ENCODE peak calls at places on chromosomes 7 and 10, in four cellular contexts. Q is SK-N-SH, O is H1, V is K562. M is an unnamed sample.
A peak's percentile ranks its signal among the peaks of the same experiment; 100 is the strongest.

GRCh38 chr10:114442115-114442630 is 37.9 kb upstream of the AFAP1L2 start:
- DNase-seq in V (no peak), Q (peak; percentile 38), O (no peak), M (no peak)

GRCh38 chr10:110488944-110489343 is 8.8 kb upstream of the DUSP5 start:
- DNase-seq in Q (no peak), V (no peak), O (no peak), M (no peak)

GRCh38 chr10:114284346-114285071 is 45.5 kb downstream of the VWA2 start:
- DNase-seq in O (no peak), V (no peak), Q (no peak), M (no peak)

GRCh38 chr10:49385939-49386922 is 9.7 kb downstream of the DRGX start:
- DNase-seq in V (no peak), Q (no peak), O (no peak), M (no peak)

GRCh38 chr7:137476937-137477336 is 133.4 kb upstream of the PTN start:
- DNase-seq in Q (no peak), V (no peak), O (no peak), M (no peak)

GRCh38 chr10:29921071-29921446 is 138.3 kb downstream of the JCAD start:
- DNase-seq in O (no peak), V (no peak), Q (no peak), M (no peak)

GRCh38 chr10:44865289-44865671 is 45.9 kb upstream of the TMEM72 start:
- DNase-seq in Q (no peak), O (no peak), V (no peak), M (no peak)

GRCh38 chr10:133276435-133277201 is at the start of gene ADAM8:
- DNase-seq in Q (peak; percentile 72), V (peak; percentile 75), O (peak; percentile 25), M (peak; percentile 87)

GRCh38 chr10:79070611-79071534 is 2.1 kb downstream of the ZMIZ1 start:
- DNase-seq in O (no peak), Q (peak; percentile 80), V (no peak), M (peak; percentile 40)

GRCh38 chr10:71581376-71581775 is 138.2 kb downstream of the C10orf105 start:
- DNase-seq in O (no peak), V (no peak), Q (no peak), M (no peak)

GRCh38 chr10:79342811-79343541 is 4.3 kb upstream of the PPIF start:
- DNase-seq in O (no peak), V (peak; percentile 67), Q (no peak), M (no peak)

GRCh38 chr7:151727579-151728285 is 149.2 kb downstream of the PRKAG2 start:
- DNase-seq in V (peak; percentile 71), O (peak; percentile 54), Q (peak; percentile 79), M (no peak)

GRCh38 chr7:158097106-158097505 is 490.5 kb downstream of the PTPRN2 start:
- DNase-seq in O (no peak), Q (no peak), V (no peak), M (no peak)

GRCh38 chr7:51680594-51681409 is 364.2 kb upstream of the COBL start:
- DNase-seq in V (no peak), Q (no peak), O (no peak), M (no peak)

GRCh38 chr7:123666492-123666891 is 10.8 kb downstream of the LMOD2 start:
- DNase-seq in O (no peak), Q (peak; percentile 30), V (no peak), M (no peak)

GRCh38 chr7:22920664-22921063 is 93.3 kb downstream of the HYCC1 start:
- DNase-seq in O (no peak), V (no peak), Q (no peak), M (no peak)

GRCh38 chr7:16951483-16952080 is 69.8 kb upstream of the AGR3 start:
- DNase-seq in V (no peak), O (no peak), Q (no peak), M (no peak)

GRCh38 chr7:111168182-111168581 is 77.3 kb downstream of the LRRN3 start:
- DNase-seq in O (no peak), V (no peak), Q (no peak), M (no peak)

GRCh38 chr10:118547282-118547681 is 48.2 kb downstream of the PRLHR start:
- DNase-seq in Q (no peak), O (no peak), V (no peak), M (no peak)

GRCh38 chr10:6396652-6397051 is 183.4 kb downstream of the PRKCQ start:
- DNase-seq in V (no peak), O (no peak), Q (no peak), M (no peak)

GRCh38 chr7:157143788-157144187 is 5.1 kb downstream of the UBE3C start:
- DNase-seq in V (no peak), Q (no peak), O (no peak), M (no peak)

GRCh38 chr7:98836811-98837631 is 32.8 kb downstream of the TMEM130 start:
- DNase-seq in O (peak; percentile 44), Q (peak; percentile 81), V (peak; percentile 74), M (peak; percentile 90)

GRCh38 chr7:107953924-107954303 is 49.0 kb downstream of the LAMB1 start:
- DNase-seq in Q (no peak), V (no peak), O (no peak), M (no peak)

GRCh38 chr10:14195455-14195854 is 135.3 kb downstream of the FRMD4A start:
- DNase-seq in Q (no peak), V (no peak), O (no peak), M (no peak)

DNA sequence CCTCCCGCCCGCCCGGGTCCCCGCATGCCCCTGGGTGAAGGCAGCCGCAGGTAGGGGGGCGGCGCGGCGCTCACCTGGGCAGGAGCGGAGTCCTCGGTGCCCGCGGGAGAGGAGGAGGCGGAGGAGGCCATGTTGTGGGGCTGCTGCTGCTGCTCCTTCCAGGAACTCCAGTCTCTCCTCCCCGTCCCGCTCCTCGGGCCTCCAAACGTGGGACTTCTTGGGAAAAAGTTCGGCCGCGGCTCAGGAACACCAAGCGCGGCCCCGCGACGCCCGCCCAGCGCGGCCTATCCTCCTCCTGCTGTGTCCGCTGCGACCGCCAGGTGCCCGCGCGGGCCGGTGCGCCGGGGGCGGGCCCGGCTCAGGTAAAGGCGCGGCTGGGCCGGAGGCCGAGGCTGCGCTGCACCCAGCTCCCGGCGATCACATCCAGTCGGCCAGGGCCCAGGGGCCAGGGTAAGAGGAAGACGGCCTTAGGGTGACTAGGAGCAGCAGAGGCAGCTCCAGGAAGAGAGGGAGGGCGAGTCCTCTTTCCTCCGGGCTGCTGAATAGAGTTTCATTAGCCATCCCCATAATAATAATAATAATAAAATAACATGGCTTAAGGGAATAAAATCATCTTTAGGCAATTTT is 45.0 kb upstream of the CDK1 start:
- DNase-seq in V (peak; percentile 27), Q (peak; percentile 84), O (no peak), M (peak; percentile 80)
- TF ChIP-seq CTCF in V (no peak), Q (peak; percentile 31), O (peak; percentile 32), M (no peak)

GRCh38 chr7:142445019-142445686 is 187.3 kb upstream of the PRSS58 start:
- DNase-seq in Q (no peak), V (peak; percentile 29), O (no peak), M (peak; percentile 80)
- TF ChIP-seq TEAD4 in Q (no peak), V (no peak), O (peak; percentile 42), M (no peak)

DNA sequence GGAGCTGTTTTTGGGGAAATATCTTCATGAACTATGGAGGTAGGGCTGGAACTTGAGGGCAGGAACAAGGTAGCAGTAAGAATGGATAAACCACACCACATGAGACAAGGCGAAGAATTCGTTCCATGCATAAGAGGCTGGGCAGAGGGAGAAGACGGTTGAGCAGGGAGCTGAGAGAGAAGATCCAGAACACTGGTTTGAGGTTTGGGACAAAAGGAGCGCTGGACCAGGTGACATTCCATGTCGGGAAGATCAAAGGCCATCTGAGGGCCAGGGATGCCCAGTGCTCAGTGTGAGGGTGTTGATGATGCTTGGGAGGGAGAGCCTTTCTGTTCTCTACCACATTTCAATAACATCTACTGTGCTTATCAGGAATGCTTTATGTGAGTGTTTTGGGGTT is 52.8 kb downstream of the WIPF3 start:
- DNase-seq in Q (no peak), V (no peak), O (no peak), M (no peak)
- TF ChIP-seq CTCF in Q (no peak), V (no peak), O (no peak), M (no peak)

DNA sequence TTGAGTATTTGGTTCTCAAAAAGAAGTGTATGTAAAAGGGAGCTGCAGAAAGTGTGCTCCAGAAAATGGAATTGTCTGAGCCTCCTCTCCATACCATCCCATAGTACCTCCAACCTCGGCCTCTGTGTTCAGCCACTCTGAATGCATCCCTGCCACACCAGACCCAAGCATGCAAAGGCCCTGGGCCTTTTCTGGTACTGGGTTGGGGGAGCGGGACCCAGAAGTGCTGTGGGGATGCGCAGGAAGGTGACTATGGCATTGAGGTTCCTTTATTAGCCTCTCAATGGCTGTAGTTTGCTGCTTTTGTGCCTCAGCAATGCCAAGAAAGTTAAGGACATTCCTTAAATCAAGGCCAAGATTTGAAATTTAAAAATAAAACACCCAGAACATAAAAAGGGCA is 2.1 kb upstream of the KCNMA1 start:
- DNase-seq in Q (no peak), V (no peak), O (no peak), M (no peak)
- TF ChIP-seq TEAD4 in Q (no peak), V (no peak), O (no peak), M (no peak)

GRCh38 chr7:55350281-55350680 is 14.9 kb upstream of the LANCL2 start:
- DNase-seq in V (no peak), Q (no peak), O (no peak), M (no peak)
- TF ChIP-seq CTCF in V (no peak), Q (no peak), O (no peak), M (no peak)

GRCh38 chr7:44396498-44396897 is 71.1 kb upstream of the CAMK2B start:
- DNase-seq in V (no peak), Q (no peak), O (no peak), M (no peak)
- TF ChIP-seq TEAD4 in V (no peak), Q (no peak), O (no peak), M (no peak)

GRCh38 chr7:140638311-140638791 is 2.3 kb downstream of the DENND2A start:
- DNase-seq in Q (no peak), O (no peak), V (no peak), M (peak; percentile 40)
- TF ChIP-seq CTCF in Q (peak; percentile 16), O (peak; percentile 66), V (no peak), M (no peak)